ENCODE peak calls at places on chromosomes 12 and 14, in five cellular contexts. Z, M, I, W and K are unnamed samples.

GRCh38 chr14:24900281-24900868 is 149.6 kb downstream of the STXBP6 start:
- DNase-seq in Z (no peak), M (no peak), I (no peak), W (no peak), K (no peak)

GRCh38 chr12:82242729-82243128 is 115.5 kb downstream of the CCDC59 start:
- DNase-seq in Z (no peak), M (no peak), I (no peak), W (no peak), K (no peak)

GRCh38 chr14:71242237-71242748 is 335.0 kb downstream of the PCNX1 start:
- DNase-seq in Z (no peak), M (peak; percentile 41), I (no peak), W (no peak), K (no peak)

GRCh38 chr14:57480044-57480443 is 13.6 kb downstream of the CCDC198 start:
- DNase-seq in Z (no peak), M (peak; percentile 43), I (no peak), W (no peak), K (no peak)

GRCh38 chr14:105065280-105066228 is at the start of gene GPR132:
- DNase-seq in Z (no peak), M (no peak), I (peak; percentile 58), W (no peak), K (peak; percentile 28)

GRCh38 chr14:99413972-99414371 is 66.7 kb downstream of the SETD3 start:
- DNase-seq in Z (no peak), M (no peak), I (no peak), W (no peak), K (no peak)

GRCh38 chr14:77041837-77042557 is 13.5 kb upstream of the IRF2BPL start:
- DNase-seq in Z (no peak), M (peak; percentile 88), I (peak; percentile 75), W (no peak), K (no peak)

GRCh38 chr12:52798671-52799497 is 3.0 kb upstream of the KRT3 start:
- DNase-seq in Z (no peak), M (peak; percentile 5), I (peak; percentile 71), W (no peak), K (no peak)

GRCh38 chr12:47772094-47772660 is 861 bp upstream of the SLC48A1 start:
- DNase-seq in Z (no peak), M (no peak), I (no peak), W (no peak), K (no peak)

GRCh38 chr12:38156497-38157245 is 159.9 kb upstream of the ALG10B start:
- DNase-seq in Z (no peak), M (no peak), I (no peak), W (no peak), K (peak; percentile 21)

GRCh38 chr12:31644536-31644935 is 15.0 kb upstream of the ETFBKMT start:
- DNase-seq in Z (no peak), M (no peak), I (peak; percentile 57), W (no peak), K (no peak)

GRCh38 chr12:69330475-69331473 is 17.4 kb upstream of the LYZ start:
- DNase-seq in Z (no peak), M (peak; percentile 24), I (no peak), W (peak; percentile 41), K (peak; percentile 84)

GRCh38 chr12:128055567-128055966 is 211.4 kb upstream of the TMEM132C start:
- DNase-seq in Z (no peak), M (no peak), I (no peak), W (peak; percentile 17), K (peak; percentile 81)

GRCh38 chr12:111638576-111638975 is 39.5 kb upstream of the ATXN2 start:
- DNase-seq in Z (no peak), M (no peak), I (no peak), W (no peak), K (no peak)

GRCh38 chr12:111640498-111640897 is 41.4 kb upstream of the ATXN2 start:
- DNase-seq in Z (no peak), M (no peak), I (no peak), W (no peak), K (no peak)

GRCh38 chr12:111636209-111636928 is 37.3 kb upstream of the ATXN2 start:
- DNase-seq in Z (peak; percentile 52), M (no peak), I (no peak), W (peak; percentile 13), K (peak; percentile 75)

GRCh38 chr12:111635524-111635923 is 36.4 kb upstream of the ATXN2 start:
- DNase-seq in Z (no peak), M (no peak), I (no peak), W (no peak), K (no peak)
- H3K4ac ChIP-seq in Z (no peak overlapping the region), M (no peak overlapping the region), I (no peak overlapping the region), W (no peak overlapping the region), K (no peak overlapping the region)

GRCh38 chr14:91146661-91147060 is 32.8 kb downstream of the DGLUCY start:
- DNase-seq in Z (no peak), M (no peak), I (no peak), W (no peak), K (no peak)
- H2BK120ac ChIP-seq in Z (no peak overlapping the region), M (no peak overlapping the region), I (no peak overlapping the region), W (no peak overlapping the region), K (no peak overlapping the region)

DNA sequence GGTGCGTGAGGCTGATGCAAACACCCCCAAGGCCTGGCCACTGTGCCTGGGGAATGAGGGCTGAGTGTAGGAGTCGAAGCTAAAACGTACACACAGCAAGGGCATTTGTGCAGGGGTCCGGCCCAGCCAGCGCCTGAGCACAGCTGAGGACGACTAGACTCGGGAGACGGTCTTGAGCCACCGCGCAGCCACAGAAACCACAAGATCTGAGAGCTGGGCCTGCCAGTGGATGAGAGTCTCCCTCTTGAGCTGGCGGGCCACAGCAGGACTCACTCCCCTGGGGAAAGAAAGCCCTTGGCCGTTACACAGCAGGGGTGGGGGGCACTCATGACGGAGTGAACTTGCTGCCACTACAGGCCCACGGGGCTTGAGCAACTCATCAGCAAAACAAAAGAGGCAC is 23.0 kb downstream of the STX2 start:
- DNase-seq in Z (no peak), M (no peak), I (no peak), W (no peak), K (no peak)
- H2BK12ac ChIP-seq in Z (no peak overlapping the region), M (no peak overlapping the region), I (no peak overlapping the region), W (peak overlapping the region; percentile 84), K (no peak overlapping the region)

DNA sequence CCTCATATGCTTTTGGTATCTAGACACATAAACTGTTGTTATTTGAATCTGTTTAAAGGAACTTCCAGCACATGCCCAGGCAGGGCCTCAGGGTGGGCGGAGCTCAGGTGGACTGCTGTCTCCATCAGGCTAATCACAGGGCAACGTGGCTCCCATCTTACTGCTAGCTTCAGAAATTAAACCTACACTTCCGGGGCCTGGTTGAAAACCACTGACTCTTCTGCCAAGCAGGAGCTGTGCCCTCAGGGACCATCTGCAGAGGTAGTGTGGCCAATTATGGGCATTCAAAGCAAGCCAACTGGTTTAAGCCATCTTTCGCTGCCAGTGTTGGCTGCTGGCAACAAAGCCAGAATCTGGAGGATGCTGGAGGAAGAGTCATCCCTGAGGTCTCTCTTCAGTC is 97.5 kb downstream of the TMX1 start:
- DNase-seq in Z (no peak), M (no peak), I (no peak), W (no peak), K (no peak)
- H3K4ac ChIP-seq in Z (no peak overlapping the region), M (no peak overlapping the region), I (no peak overlapping the region), W (no peak overlapping the region), K (no peak overlapping the region)

DNA sequence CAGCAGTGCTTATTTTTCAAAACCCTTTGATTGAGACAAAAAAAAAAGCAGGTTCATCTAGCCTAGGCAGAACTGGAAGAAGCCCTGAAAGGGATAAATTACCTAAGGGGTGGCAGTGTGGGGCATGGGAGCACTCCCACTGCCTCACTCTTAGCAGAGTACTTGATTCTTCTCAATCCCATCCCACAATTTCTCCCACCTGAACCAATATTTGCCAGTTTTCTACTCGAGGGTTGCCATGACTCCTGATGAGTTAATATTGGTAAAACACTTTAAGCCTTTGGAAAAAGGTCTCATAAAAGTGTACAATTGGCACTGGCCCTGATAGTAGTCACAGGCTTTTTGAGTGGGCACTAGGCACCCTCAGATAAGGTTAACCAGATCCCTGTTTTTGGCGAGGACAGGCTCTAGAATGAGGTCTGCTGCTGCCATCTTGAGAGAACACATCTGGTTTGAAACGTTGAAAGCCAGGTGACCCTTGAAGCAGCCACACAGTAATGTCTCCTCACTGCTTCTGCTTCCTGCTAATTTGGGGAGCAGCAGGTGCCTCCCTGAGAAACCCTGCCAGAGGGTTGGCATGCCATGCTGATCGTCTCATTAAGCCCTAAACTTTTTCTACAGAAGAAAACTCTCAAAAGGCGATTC is 320.0 kb downstream of the RAD51B start:
- DNase-seq in Z (no peak), M (no peak), I (no peak), W (no peak), K (no peak)
- H2BK120ac ChIP-seq in Z (no peak overlapping the region), M (peak overlapping the region; percentile 86), I (peak overlapping the region; percentile 77), W (no peak overlapping the region), K (peak overlapping the region; percentile 51)